ENCODE peak calls at places on chromosomes 12 and 14, in nine cellular contexts. One of them, this sample, is unnamed.

GRCh38 chr14:101535232-101535631 is 26.1 kb upstream of the DIO3 start:
- DNase-seq in natural killer cell: peak
- DNase-seq in suprapubic skin: no peak
- DNase-seq in foreskin fibroblast: no peak
- DNase-seq in neural crest cell: no peak
- DNase-seq in tibial artery: no peak
- DNase-seq in HFF-Myc: no peak
- DNase-seq in astrocyte: no peak
- DNase-seq in A549: peak
- DNase-seq in this sample: no peak

GRCh38 chr12:21073822-21074460 is 57.1 kb upstream of the SLCO1B1 start:
- DNase-seq in natural killer cell: no peak
- DNase-seq in suprapubic skin: no peak
- DNase-seq in foreskin fibroblast: no peak
- DNase-seq in neural crest cell: no peak
- DNase-seq in tibial artery: no peak
- DNase-seq in HFF-Myc: no peak
- DNase-seq in astrocyte: peak
- DNase-seq in A549: no peak
- DNase-seq in this sample: no peak

GRCh38 chr12:108253540-108253939 is 85.6 kb downstream of the CMKLR1 start:
- DNase-seq in natural killer cell: no peak
- DNase-seq in suprapubic skin: peak
- DNase-seq in foreskin fibroblast: no peak
- DNase-seq in neural crest cell: no peak
- DNase-seq in tibial artery: no peak
- DNase-seq in HFF-Myc: no peak
- DNase-seq in astrocyte: no peak
- DNase-seq in A549: no peak
- DNase-seq in this sample: no peak

GRCh38 chr12:22416831-22417230 is 82.3 kb upstream of the ST8SIA1 start:
- DNase-seq in natural killer cell: no peak
- DNase-seq in suprapubic skin: no peak
- DNase-seq in foreskin fibroblast: no peak
- DNase-seq in neural crest cell: no peak
- DNase-seq in tibial artery: no peak
- DNase-seq in HFF-Myc: no peak
- DNase-seq in astrocyte: no peak
- DNase-seq in A549: no peak
- DNase-seq in this sample: no peak

GRCh38 chr12:16329594-16329993 is 17.9 kb upstream of the MGST1 start:
- DNase-seq in natural killer cell: no peak
- DNase-seq in suprapubic skin: no peak
- DNase-seq in foreskin fibroblast: no peak
- DNase-seq in neural crest cell: no peak
- DNase-seq in tibial artery: no peak
- DNase-seq in HFF-Myc: no peak
- DNase-seq in astrocyte: peak
- DNase-seq in A549: no peak
- DNase-seq in this sample: no peak

GRCh38 chr12:109697877-109698468 is 15.7 kb upstream of the FAM222A start:
- DNase-seq in natural killer cell: no peak
- DNase-seq in suprapubic skin: no peak
- DNase-seq in foreskin fibroblast: no peak
- DNase-seq in neural crest cell: no peak
- DNase-seq in tibial artery: no peak
- DNase-seq in HFF-Myc: no peak
- DNase-seq in astrocyte: no peak
- DNase-seq in A549: no peak
- DNase-seq in this sample: no peak

GRCh38 chr12:3170423-3171194 is 93.4 kb downstream of the TSPAN9 start:
- DNase-seq in natural killer cell: no peak
- DNase-seq in suprapubic skin: no peak
- DNase-seq in foreskin fibroblast: peak
- DNase-seq in neural crest cell: no peak
- DNase-seq in tibial artery: no peak
- DNase-seq in HFF-Myc: peak
- DNase-seq in astrocyte: peak
- DNase-seq in A549: peak
- DNase-seq in this sample: no peak

GRCh38 chr12:103326190-103326589 is 169.6 kb downstream of the C12orf42 start:
- DNase-seq in natural killer cell: no peak
- DNase-seq in suprapubic skin: no peak
- DNase-seq in foreskin fibroblast: no peak
- DNase-seq in neural crest cell: no peak
- DNase-seq in tibial artery: no peak
- DNase-seq in HFF-Myc: no peak
- DNase-seq in astrocyte: no peak
- DNase-seq in A549: peak
- DNase-seq in this sample: no peak

GRCh38 chr12:41476499-41476898 is 288.4 kb downstream of the PDZRN4 start:
- DNase-seq in natural killer cell: no peak
- DNase-seq in suprapubic skin: no peak
- DNase-seq in foreskin fibroblast: no peak
- DNase-seq in neural crest cell: no peak
- DNase-seq in tibial artery: no peak
- DNase-seq in HFF-Myc: no peak
- DNase-seq in astrocyte: no peak
- DNase-seq in A549: no peak
- DNase-seq in this sample: no peak

GRCh38 chr12:32273712-32274111 is 125.6 kb upstream of the FGD4 start:
- DNase-seq in natural killer cell: peak
- DNase-seq in suprapubic skin: no peak
- DNase-seq in foreskin fibroblast: no peak
- DNase-seq in neural crest cell: peak
- DNase-seq in tibial artery: no peak
- DNase-seq in HFF-Myc: no peak
- DNase-seq in astrocyte: no peak
- DNase-seq in A549: no peak
- DNase-seq in this sample: no peak

GRCh38 chr14:73945159-73945670 is 4.7 kb downstream of the FAM161B start:
- DNase-seq in natural killer cell: no peak
- DNase-seq in suprapubic skin: no peak
- DNase-seq in foreskin fibroblast: no peak
- DNase-seq in neural crest cell: no peak
- DNase-seq in tibial artery: no peak
- DNase-seq in HFF-Myc: no peak
- DNase-seq in astrocyte: no peak
- DNase-seq in A549: no peak
- DNase-seq in this sample: no peak

GRCh38 chr12:117563007-117563406 is 201.6 kb upstream of the NOS1 start:
- DNase-seq in natural killer cell: no peak
- DNase-seq in suprapubic skin: no peak
- DNase-seq in foreskin fibroblast: no peak
- DNase-seq in neural crest cell: no peak
- DNase-seq in tibial artery: no peak
- DNase-seq in HFF-Myc: no peak
- DNase-seq in astrocyte: no peak
- DNase-seq in A549: no peak
- DNase-seq in this sample: no peak

GRCh38 chr14:22976620-22977433 is 5.5 kb downstream of the AJUBA start:
- DNase-seq in natural killer cell: no peak
- DNase-seq in suprapubic skin: no peak
- DNase-seq in foreskin fibroblast: no peak
- DNase-seq in neural crest cell: no peak
- DNase-seq in tibial artery: no peak
- DNase-seq in HFF-Myc: no peak
- DNase-seq in astrocyte: no peak
- DNase-seq in A549: peak
- DNase-seq in this sample: no peak

GRCh38 chr14:67524152-67524963 is 8.7 kb upstream of the PLEKHH1 start:
- DNase-seq in natural killer cell: no peak
- DNase-seq in suprapubic skin: no peak
- DNase-seq in foreskin fibroblast: no peak
- DNase-seq in neural crest cell: no peak
- DNase-seq in tibial artery: no peak
- DNase-seq in HFF-Myc: no peak
- DNase-seq in astrocyte: no peak
- DNase-seq in A549: no peak
- DNase-seq in this sample: no peak

GRCh38 chr12:69996276-69996675 is 171.2 kb downstream of the MYRFL start:
- DNase-seq in natural killer cell: no peak
- DNase-seq in suprapubic skin: no peak
- DNase-seq in foreskin fibroblast: no peak
- DNase-seq in neural crest cell: no peak
- DNase-seq in tibial artery: no peak
- DNase-seq in HFF-Myc: no peak
- DNase-seq in astrocyte: no peak
- DNase-seq in A549: no peak
- DNase-seq in this sample: no peak

GRCh38 chr14:24231263-24232120 is 675 bp downstream of the NEDD8 start:
- DNase-seq in natural killer cell: no peak
- DNase-seq in suprapubic skin: no peak
- DNase-seq in foreskin fibroblast: no peak
- DNase-seq in neural crest cell: no peak
- DNase-seq in tibial artery: no peak
- DNase-seq in HFF-Myc: no peak
- DNase-seq in astrocyte: no peak
- DNase-seq in A549: peak
- DNase-seq in this sample: no peak

GRCh38 chr12:10501031-10501430 is 4.7 kb upstream of the EIF2S3B start:
- DNase-seq in natural killer cell: no peak
- DNase-seq in suprapubic skin: no peak
- DNase-seq in foreskin fibroblast: no peak
- DNase-seq in neural crest cell: no peak
- DNase-seq in tibial artery: no peak
- DNase-seq in HFF-Myc: no peak
- DNase-seq in astrocyte: no peak
- DNase-seq in A549: no peak
- DNase-seq in this sample: no peak

GRCh38 chr12:678747-679712 is 15.8 kb upstream of the NINJ2 start:
- DNase-seq in natural killer cell: no peak
- DNase-seq in suprapubic skin: no peak
- DNase-seq in foreskin fibroblast: no peak
- DNase-seq in neural crest cell: no peak
- DNase-seq in tibial artery: no peak
- DNase-seq in HFF-Myc: no peak
- DNase-seq in astrocyte: no peak
- DNase-seq in A549: no peak
- DNase-seq in this sample: no peak

GRCh38 chr12:65232490-65233077 is 45.9 kb upstream of the MSRB3 start:
- DNase-seq in natural killer cell: no peak
- DNase-seq in suprapubic skin: no peak
- DNase-seq in foreskin fibroblast: peak
- DNase-seq in neural crest cell: no peak
- DNase-seq in tibial artery: no peak
- DNase-seq in HFF-Myc: no peak
- DNase-seq in astrocyte: peak
- DNase-seq in A549: peak
- DNase-seq in this sample: no peak
- TF ChIP-seq CTCF in natural killer cell: peak
- TF ChIP-seq CTCF in suprapubic skin: no peak
- TF ChIP-seq CTCF in foreskin fibroblast: peak
- TF ChIP-seq CTCF in neural crest cell: peak
- TF ChIP-seq CTCF in tibial artery: peak
- TF ChIP-seq CTCF in HFF-Myc: no peak
- TF ChIP-seq CTCF in astrocyte: peak
- TF ChIP-seq CTCF in A549: peak
- TF ChIP-seq CTCF in this sample: peak

GRCh38 chr12:8816448-8816847 is 6.0 kb upstream of the A2ML1 start:
- DNase-seq in natural killer cell: no peak
- DNase-seq in suprapubic skin: no peak
- DNase-seq in foreskin fibroblast: no peak
- DNase-seq in neural crest cell: no peak
- DNase-seq in tibial artery: no peak
- DNase-seq in HFF-Myc: no peak
- DNase-seq in astrocyte: no peak
- DNase-seq in A549: no peak
- DNase-seq in this sample: no peak
- TF ChIP-seq CTCF in natural killer cell: no peak
- TF ChIP-seq CTCF in suprapubic skin: no peak
- TF ChIP-seq CTCF in foreskin fibroblast: no peak
- TF ChIP-seq CTCF in neural crest cell: no peak
- TF ChIP-seq CTCF in tibial artery: no peak
- TF ChIP-seq CTCF in HFF-Myc: no peak
- TF ChIP-seq CTCF in astrocyte: no peak
- TF ChIP-seq CTCF in A549: no peak
- TF ChIP-seq CTCF in this sample: no peak

DNA sequence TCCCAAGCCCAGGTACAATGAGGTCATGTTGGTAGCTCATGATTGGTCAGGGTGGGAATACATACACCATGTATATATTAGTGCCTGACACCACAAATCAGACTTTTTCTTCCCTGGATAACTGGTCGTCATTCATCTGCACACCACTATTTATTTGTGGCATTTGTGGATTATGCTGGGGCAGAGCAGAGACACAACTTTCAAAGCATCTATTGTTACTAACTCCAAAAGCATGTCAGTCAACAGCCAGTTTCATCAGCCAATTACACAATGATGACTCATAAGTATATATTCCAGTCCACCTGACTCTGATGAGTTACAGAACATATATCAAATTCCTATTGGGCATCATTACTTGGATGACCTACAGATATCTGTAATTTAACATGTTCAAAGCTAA is 181.7 kb downstream of the ADAMTS20 start:
- DNase-seq in natural killer cell: no peak
- DNase-seq in suprapubic skin: no peak
- DNase-seq in foreskin fibroblast: peak
- DNase-seq in neural crest cell: no peak
- DNase-seq in tibial artery: no peak
- DNase-seq in HFF-Myc: no peak
- DNase-seq in astrocyte: peak
- DNase-seq in A549: no peak
- DNase-seq in this sample: no peak
- TF ChIP-seq CTCF in natural killer cell: no peak
- TF ChIP-seq CTCF in suprapubic skin: no peak
- TF ChIP-seq CTCF in foreskin fibroblast: no peak
- TF ChIP-seq CTCF in neural crest cell: no peak
- TF ChIP-seq CTCF in tibial artery: no peak
- TF ChIP-seq CTCF in HFF-Myc: no peak
- TF ChIP-seq CTCF in astrocyte: no peak
- TF ChIP-seq CTCF in A549: no peak
- TF ChIP-seq CTCF in this sample: no peak

GRCh38 chr12:28240853-28241252 is 50.6 kb downstream of the CCDC91 start:
- DNase-seq in natural killer cell: no peak
- DNase-seq in suprapubic skin: no peak
- DNase-seq in foreskin fibroblast: no peak
- DNase-seq in neural crest cell: no peak
- DNase-seq in tibial artery: no peak
- DNase-seq in HFF-Myc: no peak
- DNase-seq in astrocyte: no peak
- DNase-seq in A549: no peak
- DNase-seq in this sample: no peak

GRCh38 chr12:28235017-28235416 is 44.8 kb downstream of the CCDC91 start:
- DNase-seq in natural killer cell: no peak
- DNase-seq in suprapubic skin: no peak
- DNase-seq in foreskin fibroblast: no peak
- DNase-seq in neural crest cell: no peak
- DNase-seq in tibial artery: no peak
- DNase-seq in HFF-Myc: no peak
- DNase-seq in astrocyte: no peak
- DNase-seq in A549: no peak
- DNase-seq in this sample: no peak

GRCh38 chr12:28235985-28236384 is 45.7 kb downstream of the CCDC91 start:
- DNase-seq in natural killer cell: no peak
- DNase-seq in suprapubic skin: no peak
- DNase-seq in foreskin fibroblast: no peak
- DNase-seq in neural crest cell: no peak
- DNase-seq in tibial artery: no peak
- DNase-seq in HFF-Myc: no peak
- DNase-seq in astrocyte: no peak
- DNase-seq in A549: no peak
- DNase-seq in this sample: no peak

GRCh38 chr12:28239918-28240317 is 49.7 kb downstream of the CCDC91 start:
- DNase-seq in natural killer cell: no peak
- DNase-seq in suprapubic skin: no peak
- DNase-seq in foreskin fibroblast: no peak
- DNase-seq in neural crest cell: no peak
- DNase-seq in tibial artery: no peak
- DNase-seq in HFF-Myc: no peak
- DNase-seq in astrocyte: no peak
- DNase-seq in A549: no peak
- DNase-seq in this sample: no peak

GRCh38 chr12:28237423-28237822 is 47.2 kb downstream of the CCDC91 start:
- DNase-seq in natural killer cell: no peak
- DNase-seq in suprapubic skin: no peak
- DNase-seq in foreskin fibroblast: no peak
- DNase-seq in neural crest cell: no peak
- DNase-seq in tibial artery: no peak
- DNase-seq in HFF-Myc: peak
- DNase-seq in astrocyte: no peak
- DNase-seq in A549: no peak
- DNase-seq in this sample: no peak
- TF ChIP-seq CTCF in natural killer cell: no peak
- TF ChIP-seq CTCF in suprapubic skin: no peak
- TF ChIP-seq CTCF in foreskin fibroblast: peak
- TF ChIP-seq CTCF in neural crest cell: peak
- TF ChIP-seq CTCF in tibial artery: no peak
- TF ChIP-seq CTCF in HFF-Myc: peak
- TF ChIP-seq CTCF in astrocyte: no peak
- TF ChIP-seq CTCF in A549: no peak
- TF ChIP-seq CTCF in this sample: peak